ENCODE peak calls at places on chromosomes 3 and 15, in four cellular contexts. One of them, this sample, is unnamed.

GRCh38 chr3:152299243-152299976 is 30.7 kb downstream of the MBNL1 start:
- DNase-seq in G401: peak
- DNase-seq in A172: no peak
- DNase-seq in brain microvascular endothelial cell: no peak
- DNase-seq in this sample: no peak

GRCh38 chr15:63517202-63517601 is 12.8 kb downstream of the USP3 start:
- DNase-seq in G401: no peak
- DNase-seq in A172: no peak
- DNase-seq in brain microvascular endothelial cell: no peak
- DNase-seq in this sample: no peak

GRCh38 chr3:40108643-40109042 is 200.9 kb upstream of the EIF1B start:
- DNase-seq in G401: no peak
- DNase-seq in A172: no peak
- DNase-seq in brain microvascular endothelial cell: no peak
- DNase-seq in this sample: no peak

GRCh38 chr3:42489116-42489936 is 13.1 kb upstream of the VIPR1 start:
- DNase-seq in G401: no peak
- DNase-seq in brain microvascular endothelial cell: no peak
- DNase-seq in A172: no peak
- DNase-seq in this sample: no peak

GRCh38 chr3:16335772-16336621 is 71.0 kb downstream of the OXNAD1 start:
- DNase-seq in A172: no peak
- DNase-seq in brain microvascular endothelial cell: no peak
- DNase-seq in G401: no peak
- DNase-seq in this sample: no peak

GRCh38 chr3:18441521-18441920 is 16.4 kb upstream of the SATB1 start:
- DNase-seq in A172: no peak
- DNase-seq in G401: no peak
- DNase-seq in brain microvascular endothelial cell: no peak
- DNase-seq in this sample: no peak

GRCh38 chr3:183513046-183513706 is 42.3 kb downstream of the KLHL6 start:
- DNase-seq in G401: no peak
- DNase-seq in brain microvascular endothelial cell: no peak
- DNase-seq in A172: no peak
- DNase-seq in this sample: peak

GRCh38 chr3:29384640-29385039 is 103.8 kb downstream of the RBMS3 start:
- DNase-seq in brain microvascular endothelial cell: peak
- DNase-seq in A172: no peak
- DNase-seq in G401: no peak
- DNase-seq in this sample: no peak